ENCODE peak calls at places on chromosomes 16 and 17, in four cellular contexts. J, G, D and H are unnamed samples.

GRCh38 chr17:77279448-77280303 is 138.9 kb downstream of the SEC14L1 start:
- DNase-seq in G (no peak), D (no peak), J (peak; percentile 62), H (no peak)

GRCh38 chr17:48612854-48613691 is 2.0 kb downstream of the HOXB8 start:
- DNase-seq in G (no peak), J (peak; percentile 55), D (no peak), H (peak; percentile 81)

GRCh38 chr17:2656293-2656692 is 55.3 kb downstream of the CLUH start:
- DNase-seq in D (no peak), G (no peak), J (no peak), H (no peak)

GRCh38 chr17:40612510-40613244 is 34.9 kb downstream of the SMARCE1 start:
- DNase-seq in J (no peak), G (no peak), D (peak; percentile 53), H (no peak)

GRCh38 chr17:72388765-72389473 is 268.1 kb downstream of the SOX9 start:
- DNase-seq in G (no peak), J (no peak), D (no peak), H (no peak)

GRCh38 chr16:19119564-19119963 is 5.8 kb downstream of the ITPRIPL2 start:
- DNase-seq in D (no peak), G (no peak), J (no peak), H (no peak)

GRCh38 chr17:60563743-60564142 is 36.2 kb upstream of the PPM1D start:
- DNase-seq in G (no peak), D (no peak), J (no peak), H (no peak)

GRCh38 chr17:17480593-17481148 is 3.9 kb downstream of the MED9 start:
- DNase-seq in J (no peak), D (no peak), G (no peak), H (no peak)

GRCh38 chr17:72192409-72193192 is 71.8 kb downstream of the SOX9 start:
- DNase-seq in D (no peak), G (peak; percentile 63), J (no peak), H (no peak)

GRCh38 chr17:64984776-64985521 is 65.7 kb upstream of the LRRC37A3 start:
- DNase-seq in J (no peak), D (peak; percentile 37), G (no peak), H (no peak)

GRCh38 chr16:86508947-86509758 is 1.2 kb upstream of the FOXF1 start:
- DNase-seq in G (peak; percentile 53), D (no peak), J (peak; percentile 53), H (peak; percentile 87)

GRCh38 chr17:45022655-45023339 is 28.6 kb downstream of the DCAKD start:
- DNase-seq in D (no peak), G (no peak), J (no peak), H (no peak)

GRCh38 chr17:39360537-39360936 is 40.9 kb downstream of the FBXL20 start:
- DNase-seq in J (no peak), D (no peak), G (no peak), H (no peak)

GRCh38 chr17:8881606-8882005 is 14.1 kb upstream of the PIK3R6 start:
- DNase-seq in J (no peak), D (no peak), G (no peak), H (no peak)
- H3K36me3 ChIP-seq in J (no peaks in the 10 kb centered on the region), D (no peaks in the 10 kb centered on the region), G (no peaks in the 10 kb centered on the region), H (no peaks in the 10 kb centered on the region)

GRCh38 chr16:79064259-79064658 is 536.3 kb downstream of the MAF start:
- DNase-seq in D (no peak), G (no peak), J (no peak), H (no peak)
- H3K36me3 ChIP-seq in D (no peaks in the 10 kb centered on the region), G (no peaks in the 10 kb centered on the region), J (no peaks in the 10 kb centered on the region), H (no peaks in the 10 kb centered on the region)

DNA sequence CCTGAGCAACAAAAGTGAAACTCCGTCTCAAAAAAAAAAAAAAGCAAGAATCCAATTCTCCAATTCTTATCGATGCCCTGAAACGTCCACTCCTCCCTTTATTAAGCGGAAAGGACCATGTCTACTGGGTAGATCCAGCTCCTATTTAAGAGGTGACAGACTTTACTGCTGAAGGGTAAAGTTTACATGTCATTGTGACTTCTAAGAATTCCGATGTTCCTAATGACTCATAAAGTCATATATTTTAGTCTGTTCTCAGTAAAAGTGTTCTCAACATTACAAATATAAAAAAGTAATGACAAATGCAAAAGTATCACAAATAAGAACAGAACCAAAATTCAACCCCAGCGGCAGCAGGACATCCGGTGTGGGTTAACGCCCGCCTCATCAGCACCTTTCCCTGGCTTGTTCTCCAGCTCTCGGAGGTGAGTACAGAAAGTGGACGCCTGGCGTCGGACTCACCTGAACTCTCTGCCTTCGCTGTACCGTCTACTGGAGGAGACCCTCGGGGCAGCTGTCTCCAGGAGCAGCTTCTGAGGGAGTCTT is 6.8 kb downstream of the AXIN1 start:
- DNase-seq in G (no peak), D (no peak), J (no peak), H (no peak)
- H3K36me3 ChIP-seq in G (peaks cover 23% of the 10 kb centered on the region), D (no peaks in the 10 kb centered on the region), J (no peaks in the 10 kb centered on the region), H (no peaks in the 10 kb centered on the region)

DNA sequence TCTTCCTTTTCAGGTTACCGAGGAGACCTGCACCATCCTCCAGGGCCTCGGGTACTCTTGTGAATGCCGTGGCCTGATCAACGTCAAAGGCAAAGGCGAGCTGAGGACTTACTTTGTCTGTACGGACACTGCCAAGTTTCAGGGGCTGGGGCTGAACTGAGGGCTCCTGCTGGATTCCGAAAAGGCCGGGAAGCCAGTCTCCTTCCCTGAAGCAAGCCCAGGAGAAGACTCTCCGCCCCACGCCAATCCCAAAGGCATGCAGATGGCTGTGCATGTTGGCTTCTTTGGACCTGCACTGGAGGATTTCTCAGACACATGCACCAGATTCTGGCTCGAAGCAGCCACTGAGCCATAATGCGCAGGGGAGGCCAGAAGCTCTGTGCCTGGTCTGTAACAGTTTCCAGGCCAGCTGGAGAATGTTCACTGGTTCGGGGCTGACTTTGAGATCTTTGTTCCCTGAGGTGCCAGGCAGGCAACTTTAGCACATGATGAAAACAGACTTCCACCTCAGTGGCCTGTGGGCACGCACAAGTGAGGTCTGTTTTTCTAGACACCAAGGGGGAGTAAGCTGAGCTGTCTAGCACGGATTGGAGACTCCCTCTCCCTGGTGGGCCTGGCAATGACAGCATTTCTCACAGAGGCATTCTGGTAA is 49.1 kb downstream of the ADCY7 start:
- DNase-seq in J (no peak), G (no peak), D (peak; percentile 13), H (peak; percentile 64)
- H3K36me3 ChIP-seq in J (peaks cover 41% of the 10 kb centered on the region), G (peaks cover 67% of the 10 kb centered on the region), D (no peaks in the 10 kb centered on the region), H (peaks cover 7% of the 10 kb centered on the region)

DNA sequence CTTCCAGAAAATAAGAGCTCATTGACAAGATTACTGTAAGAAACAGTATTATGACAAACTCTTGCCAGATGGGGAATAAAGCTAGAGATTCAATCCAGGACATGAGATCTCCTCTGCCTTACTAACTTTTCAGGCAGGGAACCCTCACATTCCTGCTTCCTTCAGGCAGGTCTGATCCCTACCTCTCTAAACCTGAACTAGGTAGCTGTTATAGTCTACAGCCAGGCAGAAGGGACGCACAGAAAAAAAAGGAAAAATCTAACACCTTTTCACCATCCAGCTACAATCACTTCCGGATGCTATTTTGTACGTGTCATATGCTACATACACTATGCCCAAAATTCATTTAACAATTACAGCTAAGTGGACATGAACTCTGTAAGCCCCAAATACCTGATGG is 41.2 kb downstream of the CNOT1 start:
- DNase-seq in G (no peak), D (no peak), J (no peak), H (no peak)
- H3K36me3 ChIP-seq in G (peaks cover 71% of the 10 kb centered on the region), D (no peaks in the 10 kb centered on the region), J (peaks cover 64% of the 10 kb centered on the region), H (peaks cover 6% of the 10 kb centered on the region)

DNA sequence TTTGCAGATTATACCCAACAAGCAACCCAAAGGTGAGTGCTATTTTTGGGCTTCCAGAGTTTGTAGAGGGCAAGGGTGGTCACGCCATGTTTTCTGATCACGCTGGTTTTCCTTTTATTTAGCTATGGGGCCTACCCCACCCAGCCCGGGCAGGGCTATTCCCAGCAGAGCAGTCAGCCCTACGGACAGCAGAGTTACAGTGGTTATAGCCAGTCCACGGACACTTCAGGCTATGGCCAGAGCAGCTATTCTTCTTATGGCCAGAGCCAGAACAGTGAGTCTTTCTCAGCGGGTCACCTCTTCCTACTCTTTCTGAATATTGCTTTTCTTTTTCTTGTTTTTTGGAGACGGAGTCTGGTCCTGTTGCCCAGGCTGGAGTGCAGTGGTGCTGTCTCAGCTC is 2.5 kb downstream of the FUS start:
- DNase-seq in G (no peak), D (no peak), J (no peak), H (no peak)
- H3K36me3 ChIP-seq in G (peaks cover 53% of the 10 kb centered on the region), D (no peaks in the 10 kb centered on the region), J (peaks cover 48% of the 10 kb centered on the region), H (peaks cover 10% of the 10 kb centered on the region)

DNA sequence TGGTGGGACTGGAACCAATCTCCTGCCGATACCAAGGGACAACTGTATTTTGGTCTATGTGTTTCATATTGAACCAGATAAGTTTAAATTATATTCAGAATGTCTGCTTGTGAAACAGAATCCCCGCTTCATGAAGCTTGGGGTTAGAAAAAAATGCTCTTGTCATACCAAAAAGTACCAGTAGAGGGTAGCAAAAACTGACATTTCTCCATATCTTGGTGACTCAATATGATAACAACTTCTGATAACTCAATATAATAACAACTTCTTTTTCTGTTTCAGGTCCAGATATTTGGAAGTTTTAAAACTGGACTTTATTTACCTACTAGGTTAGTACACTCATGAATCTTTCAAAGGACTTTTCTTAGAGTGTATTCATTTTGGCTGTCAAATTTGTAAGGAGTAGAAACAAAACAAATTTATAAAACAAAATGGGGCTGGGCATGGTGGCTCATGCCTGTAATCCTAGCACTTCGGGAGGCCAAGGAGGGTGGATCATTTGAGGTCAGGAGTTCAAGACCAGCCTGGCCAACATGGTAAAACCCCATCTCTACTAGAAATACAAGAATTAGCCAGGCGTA is 52.3 kb upstream of the ADCY7 start:
- DNase-seq in G (no peak), D (no peak), J (peak; percentile 32), H (no peak)
- H3K36me3 ChIP-seq in G (peaks cover 60% of the 10 kb centered on the region), D (no peaks in the 10 kb centered on the region), J (peaks cover 31% of the 10 kb centered on the region), H (no peaks in the 10 kb centered on the region)

GRCh38 chr16:70271696-70272095 is 17.6 kb downstream of the AARS1 start:
- DNase-seq in J (no peak), D (no peak), G (no peak), H (peak; percentile 40)

DNA sequence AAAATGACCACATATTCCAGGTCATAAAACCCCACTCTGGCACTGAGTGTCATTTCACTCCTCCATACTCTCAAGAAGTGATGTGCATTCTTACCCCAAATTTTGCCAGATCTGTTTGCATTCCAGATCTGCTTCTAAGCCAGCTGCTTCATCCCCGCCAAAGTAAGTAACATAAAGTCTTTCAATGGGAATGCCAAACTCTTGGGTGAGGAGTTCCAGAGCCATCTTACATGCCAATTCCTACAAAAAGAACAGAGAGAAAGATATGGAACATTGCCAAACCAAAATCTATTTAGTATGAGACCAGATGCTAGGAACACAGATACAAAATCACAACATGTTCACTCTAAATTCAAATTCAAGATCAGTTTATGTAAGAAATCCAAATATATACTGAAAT is 12.9 kb downstream of the AARS1 start:
- DNase-seq in D (no peak), J (no peak), G (no peak), H (no peak)
- H3K36me3 ChIP-seq in D (no peaks in the 10 kb centered on the region), J (peaks cover 59% of the 10 kb centered on the region), G (peaks cover 96% of the 10 kb centered on the region), H (peaks cover 3% of the 10 kb centered on the region)

GRCh38 chr17:81842725-81843504 is 8.1 kb upstream of the PPP1R27 start:
- DNase-seq in D (no peak), J (no peak), G (no peak), H (no peak)
- H3K36me3 ChIP-seq in D (no peaks in the 10 kb centered on the region), J (peaks cover 38% of the 10 kb centered on the region), G (peaks cover 54% of the 10 kb centered on the region), H (no peaks in the 10 kb centered on the region)

DNA sequence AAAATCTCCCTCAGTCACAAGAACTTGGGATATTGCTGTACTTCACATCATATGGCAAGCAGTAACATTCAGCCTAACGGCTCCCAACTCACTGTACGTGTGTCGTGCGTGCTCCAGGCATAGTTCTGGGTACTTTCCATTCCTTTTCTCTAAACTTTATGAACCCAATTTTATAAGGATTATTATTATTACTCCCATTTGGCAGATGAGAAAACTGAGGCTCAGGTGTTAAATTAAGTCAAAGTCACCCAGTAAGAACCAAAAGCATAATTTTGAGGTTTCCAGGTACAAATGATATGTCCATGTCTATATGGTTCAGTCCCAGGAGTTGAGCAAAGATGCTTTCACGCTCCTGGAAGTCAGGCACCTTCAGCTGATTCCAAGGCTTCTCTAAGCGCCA is 4.8 kb upstream of the C1QBP start:
- DNase-seq in J (no peak), D (no peak), G (no peak), H (no peak)
- H3K36me3 ChIP-seq in J (peaks cover 28% of the 10 kb centered on the region), D (no peaks in the 10 kb centered on the region), G (peaks cover 53% of the 10 kb centered on the region), H (peaks cover 2% of the 10 kb centered on the region)